ENCODE peak calls at places on chromosome 13, in eight cellular contexts. One of them, this sample, is unnamed.

GRCh38 chr13:112804374-112804773 is 114.5 kb downstream of the ATP11A start:
- DNase-seq in AG08396: no peak
- DNase-seq in tibial nerve: no peak
- DNase-seq in Panc1: no peak
- DNase-seq in A172: no peak
- DNase-seq in HepG2: no peak
- DNase-seq in Calu3: no peak
- DNase-seq in stimulated activated CD4-positive, alpha-beta T cell treated with anti-CD3 and anti-CD28 coated beads, Interleukin-15, amount 100 ng/mL, for 24 hours: no peak
- DNase-seq in this sample: no peak

GRCh38 chr13:49435992-49436391 is 7.9 kb downstream of the CAB39L start:
- DNase-seq in tibial nerve: no peak
- DNase-seq in stimulated activated CD4-positive, alpha-beta T cell treated with anti-CD3 and anti-CD28 coated beads, Interleukin-15, amount 100 ng/mL, for 24 hours: no peak
- DNase-seq in A172: no peak
- DNase-seq in Panc1: no peak
- DNase-seq in HepG2: no peak
- DNase-seq in Calu3: no peak
- DNase-seq in AG08396: no peak
- DNase-seq in this sample: no peak

GRCh38 chr13:98650376-98651107 is 73.6 kb upstream of the STK24 start:
- DNase-seq in tibial nerve: no peak
- DNase-seq in AG08396: no peak
- DNase-seq in Calu3: peak
- DNase-seq in A172: no peak
- DNase-seq in Panc1: no peak
- DNase-seq in stimulated activated CD4-positive, alpha-beta T cell treated with anti-CD3 and anti-CD28 coated beads, Interleukin-15, amount 100 ng/mL, for 24 hours: no peak
- DNase-seq in HepG2: no peak
- DNase-seq in this sample: no peak

GRCh38 chr13:81048026-81048461 is 707.1 kb upstream of the SPRY2 start:
- DNase-seq in Panc1: no peak
- DNase-seq in tibial nerve: no peak
- DNase-seq in HepG2: no peak
- DNase-seq in AG08396: no peak
- DNase-seq in stimulated activated CD4-positive, alpha-beta T cell treated with anti-CD3 and anti-CD28 coated beads, Interleukin-15, amount 100 ng/mL, for 24 hours: no peak
- DNase-seq in Calu3: no peak
- DNase-seq in A172: peak
- DNase-seq in this sample: no peak

GRCh38 chr13:99605417-99606321 is 104.4 kb downstream of the TM9SF2 start:
- DNase-seq in HepG2: peak
- DNase-seq in stimulated activated CD4-positive, alpha-beta T cell treated with anti-CD3 and anti-CD28 coated beads, Interleukin-15, amount 100 ng/mL, for 24 hours: peak
- DNase-seq in Panc1: no peak
- DNase-seq in AG08396: peak
- DNase-seq in A172: no peak
- DNase-seq in tibial nerve: peak
- DNase-seq in Calu3: peak
- DNase-seq in this sample: peak

GRCh38 chr13:44011036-44011435 is 131.3 kb downstream of the LACC1 start:
- DNase-seq in stimulated activated CD4-positive, alpha-beta T cell treated with anti-CD3 and anti-CD28 coated beads, Interleukin-15, amount 100 ng/mL, for 24 hours: no peak
- DNase-seq in Panc1: no peak
- DNase-seq in AG08396: no peak
- DNase-seq in Calu3: no peak
- DNase-seq in tibial nerve: no peak
- DNase-seq in A172: peak
- DNase-seq in HepG2: no peak
- DNase-seq in this sample: peak

GRCh38 chr13:26698392-26699196 is 62.0 kb downstream of the GPR12 start:
- DNase-seq in tibial nerve: peak
- DNase-seq in A172: peak
- DNase-seq in AG08396: peak
- DNase-seq in HepG2: peak
- DNase-seq in Calu3: peak
- DNase-seq in Panc1: peak
- DNase-seq in stimulated activated CD4-positive, alpha-beta T cell treated with anti-CD3 and anti-CD28 coated beads, Interleukin-15, amount 100 ng/mL, for 24 hours: peak
- DNase-seq in this sample: peak

GRCh38 chr13:95800455-95800854 is 123.5 kb downstream of the DNAJC3 start:
- DNase-seq in tibial nerve: no peak
- DNase-seq in HepG2: no peak
- DNase-seq in AG08396: no peak
- DNase-seq in Calu3: no peak
- DNase-seq in A172: no peak
- DNase-seq in Panc1: no peak
- DNase-seq in stimulated activated CD4-positive, alpha-beta T cell treated with anti-CD3 and anti-CD28 coated beads, Interleukin-15, amount 100 ng/mL, for 24 hours: no peak
- DNase-seq in this sample: no peak

GRCh38 chr13:80161219-80161618 is 179.7 kb downstream of the SPRY2 start:
- DNase-seq in HepG2: no peak
- DNase-seq in Panc1: no peak
- DNase-seq in tibial nerve: no peak
- DNase-seq in A172: no peak
- DNase-seq in AG08396: no peak
- DNase-seq in Calu3: no peak
- DNase-seq in stimulated activated CD4-positive, alpha-beta T cell treated with anti-CD3 and anti-CD28 coated beads, Interleukin-15, amount 100 ng/mL, for 24 hours: no peak
- DNase-seq in this sample: no peak

GRCh38 chr13:112697756-112698655 is 8.2 kb downstream of the ATP11A start:
- DNase-seq in Panc1: no peak
- DNase-seq in stimulated activated CD4-positive, alpha-beta T cell treated with anti-CD3 and anti-CD28 coated beads, Interleukin-15, amount 100 ng/mL, for 24 hours: no peak
- DNase-seq in A172: no peak
- DNase-seq in HepG2: peak
- DNase-seq in tibial nerve: peak
- DNase-seq in AG08396: no peak
- DNase-seq in Calu3: no peak
- DNase-seq in this sample: no peak

GRCh38 chr13:102589291-102589822 is 7.4 kb upstream of the TPP2 start:
- DNase-seq in Calu3: no peak
- DNase-seq in Panc1: no peak
- DNase-seq in tibial nerve: no peak
- DNase-seq in AG08396: no peak
- DNase-seq in HepG2: no peak
- DNase-seq in A172: no peak
- DNase-seq in stimulated activated CD4-positive, alpha-beta T cell treated with anti-CD3 and anti-CD28 coated beads, Interleukin-15, amount 100 ng/mL, for 24 hours: no peak
- DNase-seq in this sample: no peak

This sample was measured in RCC 7860.